ENCODE peak calls at places on chromosomes 7 and 10, in seven cellular contexts. F, B, I, S, U, R and J are unnamed samples.

GRCh38 chr10:5305374-5305773 is 59.4 kb upstream of the UCN3 start:
- DNase-seq in I (no peak), B (no peak), F (no peak), U (no peak), S (no peak), R (no peak), J (no peak)

GRCh38 chr10:123580426-123580825 is 85.7 kb upstream of the GPR26 start:
- DNase-seq in B (no peak), S (no peak), U (no peak), F (peak; percentile 6), R (no peak), I (no peak), J (no peak)

GRCh38 chr10:33178026-33178755 is 156.3 kb downstream of the NRP1 start:
- DNase-seq in F (no peak), R (no peak), B (peak; percentile 84), U (no peak), S (no peak), I (no peak), J (no peak)

GRCh38 chr10:8628351-8628750 is 573.9 kb downstream of the GATA3 start:
- DNase-seq in U (no peak), R (no peak), B (no peak), S (no peak), I (no peak), F (no peak), J (no peak)

GRCh38 chr7:135980665-135981180 is 3.6 kb upstream of the MTPN start:
- DNase-seq in S (no peak), F (peak; percentile 20), B (peak; percentile 77), R (no peak), I (no peak), U (no peak), J (peak; percentile 81)

GRCh38 chr7:67673861-67674260 is 677.2 kb downstream of the TYW1 start:
- DNase-seq in R (no peak), U (no peak), B (no peak), S (no peak), I (no peak), F (no peak), J (no peak)

GRCh38 chr10:4623757-4624420 is 202.1 kb upstream of the AKR1E2 start:
- DNase-seq in B (no peak), R (no peak), S (no peak), I (no peak), U (no peak), F (no peak), J (no peak)

GRCh38 chr10:48609441-48609840 is 4.6 kb upstream of the ARHGAP22 start:
- DNase-seq in B (no peak), F (peak; percentile 2), U (no peak), I (no peak), S (no peak), R (no peak), J (no peak)

GRCh38 chr10:125103466-125104377 is 56.6 kb downstream of the CTBP2 start:
- DNase-seq in B (no peak), R (no peak), S (peak; percentile 56), I (peak; percentile 41), F (no peak), U (no peak), J (no peak)

GRCh38 chr7:53812135-53812534 is 730.0 kb upstream of the VSTM2A start:
- DNase-seq in B (no peak), I (no peak), R (no peak), S (no peak), U (no peak), F (no peak), J (no peak)

GRCh38 chr10:116909307-116909706 is 60.0 kb downstream of the ENO4 start:
- DNase-seq in I (no peak), R (no peak), F (no peak), S (no peak), B (no peak), U (no peak), J (no peak)

GRCh38 chr7:80133361-80134104 is 1.1 kb upstream of the GNAI1 start:
- DNase-seq in B (peak; percentile 24), F (no peak), I (no peak), R (no peak), S (no peak), U (no peak), J (no peak)

GRCh38 chr7:104074529-104074928 is 85.1 kb upstream of the RELN start:
- DNase-seq in U (no peak), I (no peak), F (no peak), B (no peak), S (no peak), R (no peak), J (no peak)

GRCh38 chr10:27783660-27784059 is 38.0 kb upstream of the MKX start:
- DNase-seq in I (no peak), R (no peak), U (no peak), S (no peak), F (no peak), B (peak; percentile 64), J (peak; percentile 62)

GRCh38 chr7:27162548-27162848 is 2.8 kb downstream of the HOXA9 start:
- DNase-seq in F (no peak), I (no peak), U (no peak), R (no peak), S (no peak), B (no peak), J (no peak)

GRCh38 chr7:11709240-11709639 is 122.8 kb downstream of the THSD7A start:
- DNase-seq in S (no peak), B (no peak), F (no peak), R (no peak), I (no peak), U (no peak), J (no peak)

GRCh38 chr10:106608101-106608500 is 556.4 kb downstream of the SORCS1 start:
- DNase-seq in B (no peak), S (no peak), U (no peak), F (no peak), R (no peak), I (no peak), J (no peak)

GRCh38 chr7:13542451-13542850 is 447.0 kb downstream of the ETV1 start:
- DNase-seq in S (no peak), F (no peak), U (no peak), I (no peak), R (no peak), B (no peak), J (no peak)

GRCh38 chr10:92834981-92835380 is 13.3 kb upstream of the EXOC6 start:
- DNase-seq in B (peak; percentile 76), U (no peak), F (no peak), I (no peak), S (no peak), R (no peak), J (no peak)

GRCh38 chr7:151076863-151077704 is 3.5 kb downstream of the FASTK start:
- DNase-seq in I (peak; percentile 65), U (no peak), S (no peak), F (no peak), R (no peak), B (no peak), J (no peak)
- TF ChIP-seq CTCF in I (no peak), U (no peak), S (peak; percentile 12), F (no peak), R (peak; percentile 44), B (peak; percentile 33), J (peak; percentile 53)

DNA sequence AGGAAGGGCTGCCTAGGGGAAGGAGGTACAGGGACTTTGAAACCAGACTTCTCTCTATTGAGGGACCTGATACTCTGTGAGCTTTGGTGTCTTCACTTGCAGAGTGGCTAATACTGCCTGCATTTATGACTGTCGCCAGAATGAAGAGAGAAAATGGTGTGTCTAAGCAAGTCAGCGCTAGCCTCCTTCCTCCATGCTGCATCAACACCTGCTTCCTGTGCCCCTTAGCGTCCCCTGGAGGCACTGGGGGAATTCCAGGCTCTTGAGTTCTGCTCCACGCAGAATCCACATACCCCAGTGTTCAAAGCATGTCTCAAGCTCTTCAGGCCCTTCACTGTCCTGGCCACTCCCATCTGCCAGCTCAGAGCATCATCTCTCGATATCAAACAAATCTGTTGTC is 140.5 kb downstream of the PKD1L1 start:
- DNase-seq in R (no peak), U (no peak), I (no peak), F (no peak), B (no peak), S (no peak), J (no peak)
- TF ChIP-seq CTCF in R (no peak), U (no peak), I (peak; percentile 6), F (no peak), B (no peak), S (no peak), J (no peak)

GRCh38 chr7:47392241-47392759 is 189.6 kb downstream of the TNS3 start:
- DNase-seq in U (no peak), I (peak; percentile 70), S (peak; percentile 76), B (no peak), R (no peak), F (no peak), J (no peak)
- TF ChIP-seq CTCF in U (no peak), I (peak; percentile 45), S (peak; percentile 45), B (no peak), R (no peak), F (no peak), J (no peak)

DNA sequence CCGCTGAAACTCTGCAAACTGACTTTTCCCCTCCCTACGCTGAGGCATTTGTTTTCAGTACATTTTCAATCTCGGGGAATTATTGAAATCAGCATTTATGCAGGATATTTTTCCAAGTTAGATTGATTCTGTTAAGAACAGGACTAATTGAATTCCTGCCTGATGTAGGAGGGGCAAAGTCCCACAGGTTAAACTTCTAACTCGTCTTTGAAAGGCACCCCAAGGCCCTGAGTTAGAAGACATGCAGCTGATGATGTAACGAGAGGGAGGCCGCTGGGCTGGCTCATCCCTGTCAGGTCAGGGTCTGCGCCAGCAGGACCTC is 253.1 kb downstream of the CELF2 start:
- DNase-seq in I (no peak), B (no peak), R (no peak), U (no peak), F (no peak), S (no peak), J (no peak)
- TF ChIP-seq CTCF in I (no peak), B (no peak), R (no peak), U (no peak), F (no peak), S (no peak), J (peak; percentile 45)

DNA sequence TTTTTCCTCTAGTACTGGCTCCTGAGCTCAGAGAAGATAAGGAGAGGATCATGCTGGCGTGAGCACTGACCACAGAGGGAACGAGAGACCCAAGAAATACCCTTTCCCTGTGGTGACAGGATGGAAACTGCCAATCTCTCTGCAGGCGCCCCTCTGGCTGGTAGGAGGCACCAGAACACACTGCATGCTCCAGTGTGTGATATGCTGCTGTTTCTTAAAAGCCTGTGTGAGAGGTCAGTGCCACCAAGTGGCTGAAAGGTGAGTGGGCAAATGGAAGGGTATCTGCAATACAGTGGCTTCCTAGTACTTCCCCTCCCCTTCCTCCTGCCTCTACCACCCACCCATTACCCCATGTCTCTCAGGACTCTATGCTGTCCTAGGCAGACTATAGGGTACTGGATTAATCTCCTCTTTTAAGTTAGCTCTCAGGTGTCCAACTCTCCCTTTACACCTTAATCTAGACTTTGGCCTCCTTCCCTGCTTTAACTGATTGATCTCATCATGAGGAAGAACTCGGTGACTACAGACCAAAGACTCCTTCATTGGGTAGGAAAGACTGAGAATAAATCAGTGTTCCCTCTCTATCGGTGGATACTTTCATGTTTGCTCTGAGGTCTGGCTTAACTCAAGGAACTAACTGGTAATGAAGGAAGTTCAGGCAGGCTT is 283.6 kb downstream of the ADRA2A start:
- DNase-seq in R (no peak), S (no peak), U (no peak), I (no peak), F (peak; percentile 31), B (no peak), J (no peak)
- TF ChIP-seq CTCF in R (no peak), S (no peak), U (peak; percentile 44), I (peak; percentile 54), F (peak; percentile 43), B (no peak), J (no peak)